ENCODE peak calls at places on chromosomes 5 and 9, in ten cellular contexts. One of them, this sample, is unnamed.

GRCh38 chr5:37598665-37599064 is 219.5 kb downstream of the WDR70 start:
- DNase-seq in CD8-positive, alpha-beta T cell: no peak
- DNase-seq in SHP77: no peak
- DNase-seq in activated gamma-delta T cell treated with Interleukin-2 at 50 U/mL for 16 hours: no peak
- DNase-seq in activated naive CD4-positive, alpha-beta T cell treated with anti-CD3 and anti-CD28 coated beads, Interleukin-2, amount 50 U/mL, for 16 hours: no peak
- DNase-seq in EL: no peak
- DNase-seq in ureter: no peak
- DNase-seq in A549: no peak
- DNase-seq in fibroblast of gingiva: no peak
- DNase-seq in HuH-7: no peak
- DNase-seq in this sample: no peak

GRCh38 chr5:433836-434235 is 9.1 kb upstream of the EXOC3 start:
- DNase-seq in ureter: no peak
- DNase-seq in HuH-7: no peak
- DNase-seq in EL: no peak
- DNase-seq in fibroblast of gingiva: no peak
- DNase-seq in CD8-positive, alpha-beta T cell: no peak
- DNase-seq in A549: no peak
- DNase-seq in SHP77: no peak
- DNase-seq in activated gamma-delta T cell treated with Interleukin-2 at 50 U/mL for 16 hours: no peak
- DNase-seq in activated naive CD4-positive, alpha-beta T cell treated with anti-CD3 and anti-CD28 coated beads, Interleukin-2, amount 50 U/mL, for 16 hours: no peak
- DNase-seq in this sample: no peak

GRCh38 chr9:105828596-105829213 is 134.4 kb downstream of the TMEM38B start:
- DNase-seq in SHP77: no peak
- DNase-seq in activated gamma-delta T cell treated with Interleukin-2 at 50 U/mL for 16 hours: no peak
- DNase-seq in CD8-positive, alpha-beta T cell: no peak
- DNase-seq in A549: no peak
- DNase-seq in ureter: no peak
- DNase-seq in EL: no peak
- DNase-seq in fibroblast of gingiva: no peak
- DNase-seq in HuH-7: no peak
- DNase-seq in activated naive CD4-positive, alpha-beta T cell treated with anti-CD3 and anti-CD28 coated beads, Interleukin-2, amount 50 U/mL, for 16 hours: no peak
- DNase-seq in this sample: no peak

GRCh38 chr5:80141147-80141671 is 106.1 kb downstream of the THBS4 start:
- DNase-seq in fibroblast of gingiva: peak
- DNase-seq in ureter: peak
- DNase-seq in A549: no peak
- DNase-seq in activated naive CD4-positive, alpha-beta T cell treated with anti-CD3 and anti-CD28 coated beads, Interleukin-2, amount 50 U/mL, for 16 hours: no peak
- DNase-seq in EL: no peak
- DNase-seq in SHP77: no peak
- DNase-seq in CD8-positive, alpha-beta T cell: no peak
- DNase-seq in activated gamma-delta T cell treated with Interleukin-2 at 50 U/mL for 16 hours: no peak
- DNase-seq in HuH-7: no peak
- DNase-seq in this sample: no peak

GRCh38 chr9:111621895-111622480 is 9.1 kb upstream of the DNAJC25 start:
- DNase-seq in HuH-7: peak
- DNase-seq in activated naive CD4-positive, alpha-beta T cell treated with anti-CD3 and anti-CD28 coated beads, Interleukin-2, amount 50 U/mL, for 16 hours: no peak
- DNase-seq in A549: peak
- DNase-seq in fibroblast of gingiva: peak
- DNase-seq in EL: peak
- DNase-seq in CD8-positive, alpha-beta T cell: peak
- DNase-seq in SHP77: peak
- DNase-seq in activated gamma-delta T cell treated with Interleukin-2 at 50 U/mL for 16 hours: no peak
- DNase-seq in ureter: no peak
- DNase-seq in this sample: no peak

GRCh38 chr5:78705826-78706225 is 57.3 kb upstream of the LHFPL2 start:
- DNase-seq in ureter: no peak
- DNase-seq in EL: no peak
- DNase-seq in fibroblast of gingiva: no peak
- DNase-seq in activated gamma-delta T cell treated with Interleukin-2 at 50 U/mL for 16 hours: no peak
- DNase-seq in HuH-7: no peak
- DNase-seq in SHP77: no peak
- DNase-seq in CD8-positive, alpha-beta T cell: no peak
- DNase-seq in activated naive CD4-positive, alpha-beta T cell treated with anti-CD3 and anti-CD28 coated beads, Interleukin-2, amount 50 U/mL, for 16 hours: no peak
- DNase-seq in A549: no peak
- DNase-seq in this sample: no peak

GRCh38 chr5:150633424-150633823 is 7.0 kb upstream of the SYNPO start:
- DNase-seq in CD8-positive, alpha-beta T cell: no peak
- DNase-seq in ureter: no peak
- DNase-seq in HuH-7: no peak
- DNase-seq in fibroblast of gingiva: no peak
- DNase-seq in A549: no peak
- DNase-seq in activated gamma-delta T cell treated with Interleukin-2 at 50 U/mL for 16 hours: no peak
- DNase-seq in EL: no peak
- DNase-seq in activated naive CD4-positive, alpha-beta T cell treated with anti-CD3 and anti-CD28 coated beads, Interleukin-2, amount 50 U/mL, for 16 hours: no peak
- DNase-seq in SHP77: no peak
- DNase-seq in this sample: no peak

GRCh38 chr5:147845618-147846017 is 14.1 kb upstream of the SPINK1 start:
- DNase-seq in activated gamma-delta T cell treated with Interleukin-2 at 50 U/mL for 16 hours: no peak
- DNase-seq in EL: no peak
- DNase-seq in SHP77: no peak
- DNase-seq in fibroblast of gingiva: no peak
- DNase-seq in activated naive CD4-positive, alpha-beta T cell treated with anti-CD3 and anti-CD28 coated beads, Interleukin-2, amount 50 U/mL, for 16 hours: no peak
- DNase-seq in HuH-7: no peak
- DNase-seq in A549: no peak
- DNase-seq in CD8-positive, alpha-beta T cell: no peak
- DNase-seq in ureter: no peak
- DNase-seq in this sample: no peak

GRCh38 chr5:179267071-179267670 is 78.1 kb downstream of the ADAMTS2 start:
- DNase-seq in A549: no peak
- DNase-seq in activated naive CD4-positive, alpha-beta T cell treated with anti-CD3 and anti-CD28 coated beads, Interleukin-2, amount 50 U/mL, for 16 hours: no peak
- DNase-seq in SHP77: no peak
- DNase-seq in activated gamma-delta T cell treated with Interleukin-2 at 50 U/mL for 16 hours: no peak
- DNase-seq in CD8-positive, alpha-beta T cell: no peak
- DNase-seq in HuH-7: no peak
- DNase-seq in fibroblast of gingiva: no peak
- DNase-seq in ureter: peak
- DNase-seq in EL: no peak
- DNase-seq in this sample: peak

GRCh38 chr5:139961435-139962157 is 81.5 kb downstream of the NRG2 start:
- DNase-seq in ureter: no peak
- DNase-seq in fibroblast of gingiva: no peak
- DNase-seq in A549: no peak
- DNase-seq in HuH-7: no peak
- DNase-seq in SHP77: no peak
- DNase-seq in EL: no peak
- DNase-seq in activated naive CD4-positive, alpha-beta T cell treated with anti-CD3 and anti-CD28 coated beads, Interleukin-2, amount 50 U/mL, for 16 hours: no peak
- DNase-seq in activated gamma-delta T cell treated with Interleukin-2 at 50 U/mL for 16 hours: no peak
- DNase-seq in CD8-positive, alpha-beta T cell: no peak
- DNase-seq in this sample: no peak

GRCh38 chr9:82184524-82184923 is 196.0 kb downstream of the SPATA31D1 start:
- DNase-seq in activated gamma-delta T cell treated with Interleukin-2 at 50 U/mL for 16 hours: no peak
- DNase-seq in fibroblast of gingiva: no peak
- DNase-seq in A549: no peak
- DNase-seq in CD8-positive, alpha-beta T cell: no peak
- DNase-seq in HuH-7: no peak
- DNase-seq in ureter: no peak
- DNase-seq in activated naive CD4-positive, alpha-beta T cell treated with anti-CD3 and anti-CD28 coated beads, Interleukin-2, amount 50 U/mL, for 16 hours: no peak
- DNase-seq in SHP77: no peak
- DNase-seq in EL: no peak
- DNase-seq in this sample: no peak

GRCh38 chr5:2757563-2758311 is 6.3 kb upstream of the IRX2 start:
- DNase-seq in HuH-7: no peak
- DNase-seq in SHP77: no peak
- DNase-seq in activated naive CD4-positive, alpha-beta T cell treated with anti-CD3 and anti-CD28 coated beads, Interleukin-2, amount 50 U/mL, for 16 hours: no peak
- DNase-seq in ureter: no peak
- DNase-seq in fibroblast of gingiva: peak
- DNase-seq in A549: no peak
- DNase-seq in activated gamma-delta T cell treated with Interleukin-2 at 50 U/mL for 16 hours: no peak
- DNase-seq in CD8-positive, alpha-beta T cell: no peak
- DNase-seq in EL: peak
- DNase-seq in this sample: no peak

GRCh38 chr9:134891713-134892112 is 11.1 kb downstream of the FCN2 start:
- DNase-seq in A549: no peak
- DNase-seq in HuH-7: no peak
- DNase-seq in activated naive CD4-positive, alpha-beta T cell treated with anti-CD3 and anti-CD28 coated beads, Interleukin-2, amount 50 U/mL, for 16 hours: no peak
- DNase-seq in CD8-positive, alpha-beta T cell: no peak
- DNase-seq in SHP77: no peak
- DNase-seq in activated gamma-delta T cell treated with Interleukin-2 at 50 U/mL for 16 hours: no peak
- DNase-seq in ureter: no peak
- DNase-seq in EL: no peak
- DNase-seq in fibroblast of gingiva: no peak
- DNase-seq in this sample: no peak

GRCh38 chr5:57493034-57493433 is 10.4 kb upstream of the ACTBL2 start:
- DNase-seq in ureter: no peak
- DNase-seq in activated gamma-delta T cell treated with Interleukin-2 at 50 U/mL for 16 hours: no peak
- DNase-seq in CD8-positive, alpha-beta T cell: no peak
- DNase-seq in A549: no peak
- DNase-seq in SHP77: no peak
- DNase-seq in HuH-7: no peak
- DNase-seq in activated naive CD4-positive, alpha-beta T cell treated with anti-CD3 and anti-CD28 coated beads, Interleukin-2, amount 50 U/mL, for 16 hours: no peak
- DNase-seq in fibroblast of gingiva: no peak
- DNase-seq in EL: no peak
- DNase-seq in this sample: no peak

GRCh38 chr9:137176302-137177182 is 4.7 kb upstream of the TMEM210 start:
- DNase-seq in ureter: no peak
- DNase-seq in EL: no peak
- DNase-seq in activated gamma-delta T cell treated with Interleukin-2 at 50 U/mL for 16 hours: no peak
- DNase-seq in activated naive CD4-positive, alpha-beta T cell treated with anti-CD3 and anti-CD28 coated beads, Interleukin-2, amount 50 U/mL, for 16 hours: no peak
- DNase-seq in SHP77: no peak
- DNase-seq in fibroblast of gingiva: no peak
- DNase-seq in HuH-7: peak
- DNase-seq in CD8-positive, alpha-beta T cell: no peak
- DNase-seq in A549: peak
- DNase-seq in this sample: no peak

GRCh38 chr9:137710751-137711150 is 91.9 kb downstream of the EHMT1 start:
- DNase-seq in activated naive CD4-positive, alpha-beta T cell treated with anti-CD3 and anti-CD28 coated beads, Interleukin-2, amount 50 U/mL, for 16 hours: no peak
- DNase-seq in CD8-positive, alpha-beta T cell: no peak
- DNase-seq in fibroblast of gingiva: no peak
- DNase-seq in SHP77: no peak
- DNase-seq in A549: no peak
- DNase-seq in EL: no peak
- DNase-seq in HuH-7: no peak
- DNase-seq in ureter: no peak
- DNase-seq in activated gamma-delta T cell treated with Interleukin-2 at 50 U/mL for 16 hours: no peak
- DNase-seq in this sample: no peak

GRCh38 chr5:16179936-16180788 is 571 bp upstream of the MARCHF11 start:
- DNase-seq in HuH-7: no peak
- DNase-seq in CD8-positive, alpha-beta T cell: no peak
- DNase-seq in ureter: no peak
- DNase-seq in SHP77: no peak
- DNase-seq in activated naive CD4-positive, alpha-beta T cell treated with anti-CD3 and anti-CD28 coated beads, Interleukin-2, amount 50 U/mL, for 16 hours: no peak
- DNase-seq in activated gamma-delta T cell treated with Interleukin-2 at 50 U/mL for 16 hours: no peak
- DNase-seq in EL: no peak
- DNase-seq in fibroblast of gingiva: no peak
- DNase-seq in A549: no peak
- DNase-seq in this sample: no peak

GRCh38 chr9:8492034-8492433 is 692.5 kb upstream of the DMAC1 start:
- DNase-seq in A549: no peak
- DNase-seq in EL: no peak
- DNase-seq in activated gamma-delta T cell treated with Interleukin-2 at 50 U/mL for 16 hours: no peak
- DNase-seq in activated naive CD4-positive, alpha-beta T cell treated with anti-CD3 and anti-CD28 coated beads, Interleukin-2, amount 50 U/mL, for 16 hours: no peak
- DNase-seq in HuH-7: no peak
- DNase-seq in CD8-positive, alpha-beta T cell: no peak
- DNase-seq in fibroblast of gingiva: no peak
- DNase-seq in ureter: no peak
- DNase-seq in SHP77: no peak
- DNase-seq in this sample: no peak

This sample was measured in omental fat pad.